ENCODE peak calls at places on chromosome 1, in four cellular contexts. L, X, N and G are unnamed samples.
A peak's percentile ranks its signal among the peaks of the same experiment; 100 is the strongest.

GRCh38 chr1:167431261-167431908 is 86.9 kb downstream of the CD247 start:
- DNase-seq in N (peak; percentile 47), X (no peak), L (no peak), G (no peak)

GRCh38 chr1:246067432-246068021 is 439.6 kb downstream of the SMYD3 start:
- DNase-seq in L (no peak), N (no peak), X (no peak), G (no peak)

GRCh38 chr1:221025391-221026355 is 146.4 kb downstream of the HLX start:
- DNase-seq in L (no peak), N (no peak), X (no peak), G (no peak)

GRCh38 chr1:42931108-42931539 is 27.5 kb downstream of the SLC2A1 start:
- DNase-seq in X (peak; percentile 69), N (no peak), L (peak; percentile 76), G (peak; percentile 74)

GRCh38 chr1:237877628-237878027 is 13.1 kb downstream of the ZP4 start:
- DNase-seq in L (no peak), N (no peak), X (no peak), G (no peak)

GRCh38 chr1:155079487-155080249 is 1.0 kb downstream of the EFNA3 start:
- DNase-seq in N (no peak), X (no peak), L (peak; percentile 64), G (no peak)

GRCh38 chr1:173580658-173581057 is 22.2 kb downstream of the SLC9C2 start:
- DNase-seq in L (no peak), X (no peak), N (no peak), G (no peak)

GRCh38 chr1:97545446-97545845 is 375.4 kb downstream of the DPYD start:
- DNase-seq in N (no peak), X (no peak), L (no peak), G (no peak)

GRCh38 chr1:100862591-100862990 is 32.1 kb downstream of the EXTL2 start:
- DNase-seq in N (no peak), X (no peak), L (no peak), G (no peak)

GRCh38 chr1:12610305-12610935 is 7.6 kb downstream of the DHRS3 start:
- DNase-seq in X (no peak), L (no peak), N (no peak), G (no peak)

GRCh38 chr1:60348884-60349283 is 275.3 kb upstream of the C1orf87 start:
- DNase-seq in L (no peak), N (no peak), X (no peak), G (no peak)

GRCh38 chr1:109879881-109880525 is 30.6 kb upstream of the CSF1 start:
- DNase-seq in N (no peak), X (no peak), L (no peak), G (no peak)

GRCh38 chr1:36324322-36324802 is 917 bp upstream of the EVA1B start:
- DNase-seq in N (no peak), L (no peak), X (no peak), G (no peak)

GRCh38 chr1:66244429-66244828 is 289.5 kb upstream of the SGIP1 start:
- DNase-seq in X (no peak), L (no peak), N (no peak), G (no peak)

GRCh38 chr1:30353637-30354036 is 369.7 kb downstream of the MATN1 start:
- DNase-seq in X (no peak), N (no peak), L (no peak), G (peak; percentile 46)

GRCh38 chr1:41135196-41135947 is 106.7 kb downstream of the SCMH1 start:
- DNase-seq in X (no peak), L (no peak), N (no peak), G (no peak)

GRCh38 chr1:91925644-91926330 is 23.4 kb upstream of the BRDT start:
- DNase-seq in N (no peak), X (no peak), L (no peak), G (no peak)

GRCh38 chr1:109104364-109105151 is 9.4 kb upstream of the ELAPOR1 start:
- DNase-seq in L (no peak), X (no peak), N (no peak), G (no peak)

GRCh38 chr1:106080608-106081325 is 975.7 kb upstream of the PRMT6 start:
- DNase-seq in X (no peak), L (peak; percentile 3), N (no peak), G (no peak)

GRCh38 chr1:27539901-27540861 is 50.2 kb upstream of the WASF2 start:
- DNase-seq in L (no peak), N (no peak), X (no peak), G (no peak)

GRCh38 chr1:8825985-8826481 is 8.6 kb upstream of the RERE start:
- DNase-seq in L (no peak), N (no peak), X (no peak), G (no peak)

GRCh38 chr1:92410706-92411105 is 76.0 kb downstream of the GFI1 start:
- DNase-seq in L (peak; percentile 41), N (no peak), X (no peak), G (no peak)

GRCh38 chr1:14606632-14607031 is 8.1 kb downstream of the KAZN start:
- DNase-seq in N (no peak), L (peak; percentile 24), X (no peak), G (no peak)

GRCh38 chr1:31977361-31978131 is 36.1 kb upstream of the KHDRBS1 start:
- DNase-seq in X (no peak), N (peak; percentile 41), L (peak; percentile 80), G (peak; percentile 82)

GRCh38 chr1:167487614-167488013 is 30.7 kb downstream of the CD247 start:
- DNase-seq in L (no peak), X (no peak), N (no peak), G (no peak)

GRCh38 chr1:203045821-203046594 is 19.7 kb downstream of the PPFIA4 start:
- DNase-seq in N (no peak), L (no peak), X (no peak), G (no peak)

GRCh38 chr1:183131166-183131565 is 54.9 kb upstream of the LAMC2 start:
- DNase-seq in N (no peak), L (no peak), X (no peak), G (no peak)

GRCh38 chr1:58155418-58156123 is 391.0 kb downstream of the OMA1 start:
- DNase-seq in X (no peak), N (peak; percentile 33), L (peak; percentile 57), G (peak; percentile 60)

GRCh38 chr1:165492845-165493244 is 47.9 kb upstream of the RXRG start:
- DNase-seq in X (no peak), N (no peak), L (no peak), G (peak; percentile 29)

GRCh38 chr1:55464550-55464949 is 249.4 kb upstream of the USP24 start:
- DNase-seq in X (no peak), L (no peak), N (no peak), G (no peak)

GRCh38 chr1:238658766-238659165 is 727.6 kb upstream of the CHRM3 start:
- DNase-seq in X (no peak), N (no peak), L (no peak), G (no peak)

GRCh38 chr1:211210052-211210451 is 49.1 kb upstream of the RCOR3 start:
- DNase-seq in X (no peak), L (no peak), N (no peak), G (no peak)

GRCh38 chr1:76868154-76868882 is 1.0 kb downstream of the ST6GALNAC5 start:
- DNase-seq in L (no peak), N (no peak), X (no peak), G (peak; percentile 83)

GRCh38 chr1:201573923-201574322 is 35.0 kb downstream of the NAV1 start:
- DNase-seq in N (no peak), X (no peak), L (no peak), G (no peak)
- TF ChIP-seq TARDBP in N (no peak), X (no peak), L (no peak), G (no peak)

GRCh38 chr1:234852659-234853058 is 242.7 kb upstream of the IRF2BP2 start:
- DNase-seq in N (peak; percentile 19), L (no peak), X (no peak), G (no peak)

GRCh38 chr1:234849824-234850223 is 239.8 kb upstream of the IRF2BP2 start:
- DNase-seq in X (no peak), L (no peak), N (no peak), G (no peak)

GRCh38 chr1:234848972-234849641 is 239.1 kb upstream of the IRF2BP2 start:
- DNase-seq in N (no peak), X (no peak), L (no peak), G (no peak)

GRCh38 chr1:234853906-234854647 is 244.1 kb upstream of the IRF2BP2 start:
- DNase-seq in L (no peak), X (no peak), N (no peak), G (no peak)

DNA sequence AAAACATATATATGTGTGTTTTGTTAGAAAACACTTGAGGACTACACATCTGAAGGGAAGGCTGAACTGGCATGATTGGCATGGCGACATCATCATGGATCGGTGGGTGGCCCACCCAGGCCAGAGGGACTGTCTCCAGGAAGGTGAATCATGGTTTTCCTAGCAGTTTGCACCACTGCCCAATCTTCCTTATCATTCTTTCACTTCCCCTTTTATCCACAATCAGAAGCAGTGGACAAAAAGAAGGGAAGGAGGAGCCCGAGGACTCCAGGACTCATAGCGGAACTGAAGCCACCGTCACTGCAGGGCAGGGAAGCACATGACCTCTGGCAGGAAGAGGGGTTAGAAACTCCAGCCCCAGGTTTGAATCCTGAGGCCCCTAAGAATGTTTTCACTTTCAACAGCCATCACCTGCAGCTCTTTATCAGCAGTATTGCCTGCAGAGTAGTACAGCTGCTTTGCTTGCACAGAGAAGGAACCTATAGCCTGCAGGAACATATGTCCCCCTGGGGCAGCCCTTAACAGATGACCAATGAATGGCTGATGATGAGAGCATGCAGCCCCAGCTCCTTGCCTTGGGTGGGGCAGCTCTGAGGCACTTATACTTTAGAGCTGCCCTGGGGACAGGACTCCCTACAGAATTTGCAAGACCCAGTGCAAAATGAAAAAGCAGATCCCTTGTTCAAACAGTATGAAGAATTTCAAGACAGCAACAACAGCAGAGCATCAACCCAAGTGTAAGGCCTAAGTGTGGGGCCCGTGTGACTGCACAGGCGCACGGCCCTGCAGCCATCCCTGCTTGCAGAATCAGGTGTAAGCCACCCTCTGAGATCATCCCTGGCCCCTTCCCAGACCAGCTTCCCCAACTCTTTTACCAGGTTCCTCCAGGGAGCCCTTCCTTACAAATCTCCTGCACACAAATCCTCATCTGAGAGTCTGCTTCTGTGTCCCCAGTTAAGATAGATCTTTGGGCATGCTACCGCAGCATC is 241.8 kb upstream of the IRF2BP2 start:
- DNase-seq in L (peak; percentile 71), N (no peak), X (no peak), G (no peak)
- TF ChIP-seq TARDBP in L (no peak), N (no peak), X (no peak), G (no peak)

DNA sequence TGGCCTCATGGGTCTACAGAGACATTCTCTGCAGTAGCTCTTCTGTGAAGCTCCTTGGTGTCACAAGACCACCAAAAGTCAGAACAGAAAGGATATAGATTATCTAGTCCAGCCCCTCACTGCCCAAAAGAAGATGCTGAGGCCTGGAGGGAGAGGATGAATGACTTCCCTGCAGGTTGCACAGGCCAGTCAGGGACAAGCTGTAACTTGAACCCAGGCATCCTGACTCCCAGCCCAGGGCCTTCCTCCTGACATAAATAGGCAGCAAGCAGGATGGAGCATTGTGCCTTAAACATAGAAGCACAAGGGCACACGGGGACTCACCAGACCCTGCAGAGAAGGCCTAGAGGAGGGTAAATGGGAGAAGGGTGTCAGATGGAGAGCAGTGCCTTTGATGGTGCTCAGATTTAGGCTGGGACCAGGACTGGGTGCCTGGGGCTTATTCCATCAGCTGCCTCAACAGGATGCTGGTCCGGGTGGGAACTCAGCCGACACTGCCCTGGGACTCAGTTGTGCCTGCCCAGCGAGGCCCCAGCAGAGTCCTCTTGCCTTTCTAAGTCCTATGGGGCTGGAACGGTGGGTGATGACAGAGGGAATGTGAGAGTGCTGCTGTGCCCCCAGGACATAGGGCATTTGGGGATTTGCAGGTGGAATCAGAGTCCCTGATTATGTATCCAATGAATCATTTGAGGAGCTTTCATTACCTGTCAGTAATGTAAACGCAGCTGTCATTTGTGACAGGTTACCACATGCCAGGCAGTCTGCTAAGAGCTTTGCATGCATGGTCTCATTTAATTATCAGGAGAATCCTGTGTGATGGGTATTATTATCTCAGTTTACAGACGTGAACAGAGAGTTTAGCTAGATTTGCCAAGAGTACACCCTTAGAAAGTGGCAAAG is 13.2 kb downstream of the S100A7A start:
- DNase-seq in X (no peak), L (no peak), N (no peak), G (no peak)
- TF ChIP-seq TARDBP in X (no peak), L (no peak), N (no peak), G (no peak)

GRCh38 chr1:53128401-53128800 is 14.0 kb downstream of the SLC1A7 start:
- DNase-seq in X (no peak), L (no peak), N (no peak), G (no peak)
- TF ChIP-seq TARDBP in X (no peak), L (no peak), N (no peak), G (no peak)